ENCODE peak calls at places on chromosomes 16 and 17, in seven cellular contexts. K is H1, I is transverse colon, N is ovary, P is K562, Y is HepG2, S is stomach. V is an unnamed sample.

GRCh38 chr16:58393138-58393504 is 850 bp downstream of the GINS3 start:
- DNase-seq in S (no peak), I (no peak), Y (peak; percentile 15), K (no peak), N (no peak), P (peak; percentile 21), V (no peak)

GRCh38 chr17:74394977-74395376 is 27.7 kb downstream of the GPR142 start:
- DNase-seq in S (peak; percentile 72), N (no peak), Y (no peak), I (peak; percentile 46), K (no peak), P (no peak), V (no peak)

GRCh38 chr17:5933430-5933829 is 136.7 kb upstream of the WSCD1 start:
- DNase-seq in I (no peak), Y (no peak), S (no peak), P (no peak), N (no peak), K (no peak), V (no peak)

GRCh38 chr16:50699345-50700159 is 6.1 kb downstream of the NOD2 start:
- DNase-seq in N (no peak), I (no peak), Y (peak; percentile 18), S (no peak), P (no peak), K (no peak), V (no peak)

GRCh38 chr16:50496990-50497389 is 51.2 kb upstream of the NKD1 start:
- DNase-seq in K (no peak), I (no peak), Y (no peak), N (no peak), P (peak; percentile 15), S (no peak), V (no peak)

GRCh38 chr17:14923981-14924380 is 341.1 kb downstream of the PMP22 start:
- DNase-seq in S (no peak), Y (no peak), I (no peak), K (no peak), P (no peak), N (no peak), V (no peak)

GRCh38 chr17:61410100-61410551 is 10.5 kb downstream of the TBX2 start:
- DNase-seq in S (no peak), P (no peak), N (no peak), Y (no peak), I (no peak), K (no peak), V (no peak)

GRCh38 chr17:30720013-30720471 is 104.5 kb downstream of the CRLF3 start:
- DNase-seq in Y (no peak), P (no peak), S (peak; percentile 15), K (peak; percentile 34), I (peak; percentile 6), N (peak; percentile 21), V (no peak)

GRCh38 chr17:65592131-65592965 is 30.9 kb upstream of the AXIN2 start:
- DNase-seq in S (no peak), K (no peak), I (no peak), N (no peak), P (no peak), Y (peak; percentile 39), V (no peak)

GRCh38 chr16:11182381-11182780 is 73.6 kb downstream of the SOCS1 start:
- DNase-seq in Y (no peak), K (peak; percentile 55), N (no peak), P (no peak), S (no peak), I (no peak), V (no peak)

GRCh38 chr16:58518083-58518979 is 3.0 kb downstream of the SETD6 start:
- DNase-seq in Y (no peak), P (no peak), I (no peak), S (no peak), N (no peak), K (no peak), V (no peak)

GRCh38 chr16:2663553-2664521 is 18.5 kb upstream of the KCTD5 start:
- DNase-seq in P (no peak), Y (no peak), S (no peak), K (no peak), I (peak; percentile 54), N (no peak), V (no peak)

GRCh38 chr17:79840204-79840988 is 1.2 kb upstream of the CBX4 start:
- DNase-seq in I (peak; percentile 67), K (peak; percentile 67), S (peak; percentile 75), P (no peak), N (peak; percentile 86), Y (no peak), V (no peak)

GRCh38 chr16:50611332-50611934 is 63.2 kb downstream of the NKD1 start:
- DNase-seq in N (no peak), Y (peak; percentile 40), I (no peak), S (no peak), K (no peak), P (peak; percentile 19), V (no peak)

GRCh38 chr17:58338907-58339774 is 10.5 kb upstream of the TSPOAP1 start:
- DNase-seq in I (peak; percentile 72), Y (peak; percentile 38), P (peak; percentile 79), K (peak; percentile 73), S (no peak), N (peak; percentile 28), V (no peak)

DNA sequence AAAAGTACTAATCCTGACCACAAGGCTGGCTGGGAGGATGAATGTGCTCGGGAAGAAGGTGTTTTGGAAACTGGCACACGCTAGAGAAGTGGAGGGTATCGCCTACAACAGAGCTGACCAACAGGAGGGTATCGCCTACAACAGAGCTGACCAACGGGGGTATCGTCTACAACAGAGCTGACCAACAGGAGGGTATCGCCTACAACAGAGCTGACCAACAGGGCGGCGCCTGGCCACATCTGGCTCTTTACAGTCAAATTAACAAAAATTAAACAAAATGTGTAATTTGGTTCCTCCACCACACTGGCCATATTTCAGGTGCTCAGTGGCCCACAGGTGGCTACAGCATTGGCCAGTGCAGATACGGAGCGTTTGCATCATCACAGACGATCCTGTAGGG is 153.5 kb downstream of the CMIP start:
- DNase-seq in N (no peak), S (no peak), I (no peak), Y (no peak), P (no peak), K (no peak), V (no peak)
- TF ChIP-seq CTCF in N (no peak), S (no peak), I (no peak), Y (peak; percentile 20), P (peak; percentile 34), K (peak; percentile 36), V (no peak)

DNA sequence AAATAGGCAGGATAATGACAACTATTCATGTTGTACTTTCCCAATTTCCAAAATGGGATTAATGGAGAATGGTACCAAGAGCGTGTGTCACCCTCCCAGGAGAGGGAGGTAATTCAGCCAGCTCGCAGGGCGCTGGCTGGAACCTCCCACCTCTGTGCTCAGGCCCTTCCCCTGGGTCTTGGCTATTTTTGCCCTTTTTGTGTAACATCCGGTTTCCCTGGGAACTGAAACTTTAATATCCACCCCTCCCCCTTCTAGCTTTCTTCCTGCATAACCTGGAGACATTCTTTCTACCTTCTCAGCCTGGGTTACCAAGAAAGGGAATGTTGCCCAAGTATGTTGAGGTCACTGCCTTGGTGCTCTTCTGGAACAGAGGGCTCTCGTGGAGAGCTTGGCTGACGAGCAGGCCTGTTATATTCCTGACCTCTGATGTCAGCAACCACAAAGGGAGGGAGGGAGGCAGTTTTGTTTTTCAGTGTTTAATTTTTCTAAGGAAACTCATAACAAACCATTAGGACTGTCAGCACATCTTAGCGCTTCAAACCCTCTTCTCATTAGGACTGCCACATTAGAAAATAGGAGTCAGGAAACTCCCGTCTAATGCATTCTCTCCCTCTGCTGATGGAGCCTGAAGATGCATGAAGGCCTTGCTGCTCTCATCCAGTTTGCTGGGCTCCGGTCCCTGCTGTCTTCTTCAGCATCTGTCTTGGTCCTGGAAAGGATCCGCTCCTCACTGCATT is 25.6 kb downstream of the ITGB3 start:
- DNase-seq in P (peak; percentile 52), K (no peak), Y (no peak), S (peak; percentile 36), N (peak; percentile 69), I (peak; percentile 56), V (no peak)
- TF ChIP-seq EP300 in P (peak; percentile 24), K (no peak), Y (no peak), S (peak; percentile 59), N (peak; percentile 28), I (peak; percentile 87), V (peak; percentile 84)

GRCh38 chr16:73064996-73065349 is 17.0 kb upstream of the ZFHX3 start:
- DNase-seq in Y (no peak), K (no peak), P (no peak), I (no peak), N (no peak), S (no peak), V (no peak)

GRCh38 chr16:73062640-73063283 is 14.8 kb upstream of the ZFHX3 start:
- DNase-seq in P (no peak), N (no peak), K (peak; percentile 80), I (no peak), Y (no peak), S (no peak), V (no peak)

GRCh38 chr16:73063284-73063733 is 15.4 kb upstream of the ZFHX3 start:
- DNase-seq in N (no peak), S (no peak), Y (no peak), I (no peak), K (no peak), P (no peak), V (no peak)

GRCh38 chr16:73064227-73064995 is 16.5 kb upstream of the ZFHX3 start:
- DNase-seq in I (no peak), Y (no peak), N (no peak), S (no peak), K (peak; percentile 58), P (no peak), V (no peak)

DNA sequence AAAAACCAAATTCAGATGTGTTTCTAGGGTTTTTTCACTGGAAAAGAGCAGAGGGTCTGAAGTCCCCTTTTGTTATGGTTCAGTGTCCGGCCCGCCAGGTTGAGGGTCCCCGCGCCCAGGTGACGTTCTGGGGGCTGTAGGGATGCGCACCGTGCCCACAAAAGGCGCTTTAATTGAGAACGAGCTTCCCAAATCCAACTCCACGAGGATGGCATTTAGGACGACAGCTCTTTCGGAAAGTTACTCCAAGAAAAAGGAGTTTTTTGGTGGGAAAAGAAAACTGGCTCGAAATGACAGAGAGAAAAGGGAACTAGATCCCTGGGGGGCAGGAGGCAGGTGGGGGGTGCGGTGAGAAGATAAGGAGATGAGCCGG is 15.9 kb upstream of the ZFHX3 start:
- DNase-seq in Y (no peak), P (no peak), N (no peak), K (no peak), I (no peak), S (no peak), V (no peak)
- H3K27me3 ChIP-seq in Y (no peaks in the 10 kb centered on the region), P (peaks cover 33% of the 10 kb centered on the region), N (no peaks in the 10 kb centered on the region), K (peaks cover 95% of the 10 kb centered on the region), I (peaks cover 56% of the 10 kb centered on the region), S (peaks cover 66% of the 10 kb centered on the region), V (peaks cover 50% of the 10 kb centered on the region)

DNA sequence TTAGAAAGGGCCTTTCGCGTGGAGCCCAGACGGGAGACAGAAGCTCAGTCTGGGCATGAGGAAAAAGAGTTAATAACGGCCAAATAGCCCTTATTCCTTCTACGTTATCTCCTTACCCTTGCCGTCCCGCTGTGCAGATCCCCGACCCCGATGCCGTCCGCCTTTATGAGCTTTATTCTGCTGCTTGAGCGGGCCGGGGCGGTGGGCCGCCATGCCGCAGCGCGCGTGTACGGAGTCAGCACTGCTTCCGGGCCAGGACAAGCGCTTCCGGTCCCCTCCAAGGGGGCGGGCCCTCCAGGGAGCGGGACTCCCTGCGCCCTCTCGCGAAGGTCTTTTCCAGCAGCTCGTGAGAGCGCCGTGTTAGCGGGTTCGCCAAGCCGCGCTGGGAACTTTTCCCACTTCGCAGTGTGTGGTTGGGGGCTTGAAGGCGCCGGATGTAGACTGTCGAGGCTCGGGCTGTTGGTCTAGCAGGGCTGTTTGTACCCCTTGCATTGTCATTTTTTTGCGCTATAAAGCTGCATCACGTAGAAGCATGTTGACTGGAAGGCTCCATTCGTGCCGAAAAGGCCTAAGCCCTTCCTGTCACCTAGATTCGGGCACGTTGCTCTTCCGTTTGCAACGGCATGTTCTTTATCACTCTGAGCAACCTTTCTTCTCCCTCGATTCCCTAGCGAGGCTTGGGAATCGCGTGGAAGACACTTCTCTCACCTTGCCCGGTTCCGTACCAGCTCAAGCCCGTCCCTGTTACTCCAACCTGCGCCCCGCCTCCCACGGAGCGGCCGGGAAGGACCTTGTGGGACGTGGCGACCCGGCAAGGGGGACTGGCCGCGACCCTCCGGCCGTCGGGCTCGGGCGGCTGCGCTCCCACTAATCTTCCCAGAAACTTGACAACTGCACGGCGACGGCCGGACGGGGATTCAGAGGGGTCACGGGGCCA is at the start of gene TSR1:
- DNase-seq in K (peak; percentile 91), S (peak; percentile 92), Y (peak; percentile 87), P (peak; percentile 84), N (peak; percentile 93), I (peak; percentile 93), V (no peak)
- TF ChIP-seq CTCF in K (no peak), S (no peak), Y (peak; percentile 76), P (peak; percentile 39), N (no peak), I (no peak), V (no peak)

V was measured in esophagus muscularis mucosa.